ENCODE peak calls at places on chromosomes 11 and 22, in five cellular contexts. J is activated CD8-positive, alpha-beta T cell treated with anti-CD3 and anti-CD28 coated beads, Interleukin-2, amount 10 ng/mL, durations not matched to agents 7 days and 5 days; M is HT1080; Q is Calu3; R is central memory CD4-positive, alpha-beta T cell. C is an unnamed sample.

GRCh38 chr11:92627615-92628201 is 341.7 kb upstream of the MTNR1B start:
- DNase-seq in J (no peak), M (peak; percentile 67), Q (peak; percentile 4), R (no peak), C (no peak)

GRCh38 chr11:75078233-75078632 is 18.4 kb downstream of the OR2AT4 start:
- DNase-seq in J (no peak), M (peak; percentile 68), Q (no peak), R (no peak), C (peak; percentile 29)

GRCh38 chr22:47373648-47374272 is 611.3 kb downstream of the TBC1D22A start:
- DNase-seq in J (no peak), M (no peak), Q (no peak), R (no peak), C (no peak)

GRCh38 chr11:62004473-62004872 is 37.0 kb upstream of the FTH1 start:
- DNase-seq in J (no peak), M (peak; percentile 80), Q (no peak), R (no peak), C (peak; percentile 58)

GRCh38 chr22:23828800-23829680 is 9.8 kb downstream of the DERL3 start:
- DNase-seq in J (no peak), M (no peak), Q (no peak), R (no peak), C (no peak)

GRCh38 chr22:49540571-49541450 is 286.9 kb downstream of the BRD1 start:
- DNase-seq in J (no peak), M (no peak), Q (no peak), R (no peak), C (no peak)

GRCh38 chr11:130159657-130160459 is at the start of gene ST14:
- DNase-seq in J (no peak), M (no peak), Q (peak; percentile 81), R (no peak), C (no peak)

GRCh38 chr11:35524780-35525179 is 636 bp downstream of the PAMR1 start:
- DNase-seq in J (no peak), M (peak; percentile 47), Q (no peak), R (no peak), C (no peak)

GRCh38 chr11:11320820-11321219 is 32.2 kb downstream of the CSNK2A3 start:
- DNase-seq in J (no peak), M (no peak), Q (no peak), R (no peak), C (no peak)

GRCh38 chr22:22484023-22484422 is 24.5 kb downstream of the ZNF280B start:
- DNase-seq in J (no peak), M (no peak), Q (no peak), R (no peak), C (no peak)

GRCh38 chr22:17269607-17270261 is 50.5 kb upstream of the ADA2 start:
- DNase-seq in J (no peak), M (no peak), Q (no peak), R (no peak), C (no peak)

GRCh38 chr11:111944651-111945051 is 7.5 kb downstream of the DIXDC1 start:
- DNase-seq in J (no peak), M (peak; percentile 86), Q (no peak), R (no peak), C (no peak)

GRCh38 chr22:50293441-50294318 is 13.8 kb downstream of the PLXNB2 start:
- DNase-seq in J (peak; percentile 42), M (peak; percentile 48), Q (peak; percentile 88), R (no peak), C (peak; percentile 56)